ENCODE peak calls at places on chromosome 11, in ten cellular contexts. One of them, this sample, is unnamed.
A peak's percentile ranks its signal among the peaks of the same experiment; 100 is the strongest.

GRCh38 chr11:101775033-101775432 is 139.8 kb upstream of the CEP126 start:
- DNase-seq in adrenal gland: no peak
- DNase-seq in stimulated activated CD4-positive, alpha-beta T cell treated with anti-CD3 and anti-CD28 coated beads, Interleukin-1b, Interleukin-23, amount 100 ng/mL, for 24 hours: no peak
- DNase-seq in skeletal muscle cell: no peak
- DNase-seq in lower lobe of right lung: no peak
- DNase-seq in BJ: no peak
- DNase-seq in Right ventricle myocardium inferior: no peak
- DNase-seq in A549: no peak
- DNase-seq in thoracic aorta: no peak
- DNase-seq in activated T-helper 1 cell treated with Interleukin-2 at 50 U/mL for 16 hours: no peak
- DNase-seq in this sample: no peak

GRCh38 chr11:132158091-132158490 is 787.7 kb downstream of the NTM start:
- DNase-seq in A549: no peak
- DNase-seq in adrenal gland: no peak
- DNase-seq in activated T-helper 1 cell treated with Interleukin-2 at 50 U/mL for 16 hours: no peak
- DNase-seq in Right ventricle myocardium inferior: no peak
- DNase-seq in skeletal muscle cell: no peak
- DNase-seq in thoracic aorta: no peak
- DNase-seq in stimulated activated CD4-positive, alpha-beta T cell treated with anti-CD3 and anti-CD28 coated beads, Interleukin-1b, Interleukin-23, amount 100 ng/mL, for 24 hours: no peak
- DNase-seq in BJ: no peak
- DNase-seq in lower lobe of right lung: no peak
- DNase-seq in this sample: peak; percentile 18

GRCh38 chr11:35615911-35616900 is 2.1 kb upstream of the FJX1 start:
- DNase-seq in activated T-helper 1 cell treated with Interleukin-2 at 50 U/mL for 16 hours: no peak
- DNase-seq in BJ: no peak
- DNase-seq in thoracic aorta: no peak
- DNase-seq in Right ventricle myocardium inferior: no peak
- DNase-seq in adrenal gland: no peak
- DNase-seq in skeletal muscle cell: no peak
- DNase-seq in stimulated activated CD4-positive, alpha-beta T cell treated with anti-CD3 and anti-CD28 coated beads, Interleukin-1b, Interleukin-23, amount 100 ng/mL, for 24 hours: no peak
- DNase-seq in lower lobe of right lung: no peak
- DNase-seq in A549: peak; percentile 52
- DNase-seq in this sample: peak; percentile 50

GRCh38 chr11:6438979-6439571 is 1.7 kb downstream of the HPX start:
- DNase-seq in activated T-helper 1 cell treated with Interleukin-2 at 50 U/mL for 16 hours: no peak
- DNase-seq in BJ: no peak
- DNase-seq in Right ventricle myocardium inferior: no peak
- DNase-seq in lower lobe of right lung: no peak
- DNase-seq in skeletal muscle cell: peak; percentile 9
- DNase-seq in adrenal gland: peak; percentile 78
- DNase-seq in stimulated activated CD4-positive, alpha-beta T cell treated with anti-CD3 and anti-CD28 coated beads, Interleukin-1b, Interleukin-23, amount 100 ng/mL, for 24 hours: no peak
- DNase-seq in thoracic aorta: no peak
- DNase-seq in A549: peak; percentile 65
- DNase-seq in this sample: peak; percentile 73

GRCh38 chr11:124837491-124837856 is 27.8 kb upstream of the ROBO3 start:
- DNase-seq in Right ventricle myocardium inferior: no peak
- DNase-seq in lower lobe of right lung: no peak
- DNase-seq in A549: peak; percentile 30
- DNase-seq in BJ: peak; percentile 31
- DNase-seq in thoracic aorta: no peak
- DNase-seq in skeletal muscle cell: peak; percentile 74
- DNase-seq in adrenal gland: no peak
- DNase-seq in activated T-helper 1 cell treated with Interleukin-2 at 50 U/mL for 16 hours: no peak
- DNase-seq in stimulated activated CD4-positive, alpha-beta T cell treated with anti-CD3 and anti-CD28 coated beads, Interleukin-1b, Interleukin-23, amount 100 ng/mL, for 24 hours: no peak
- DNase-seq in this sample: peak; percentile 77

GRCh38 chr11:2927493-2927800 is 1.8 kb downstream of the PHLDA2 start:
- DNase-seq in stimulated activated CD4-positive, alpha-beta T cell treated with anti-CD3 and anti-CD28 coated beads, Interleukin-1b, Interleukin-23, amount 100 ng/mL, for 24 hours: no peak
- DNase-seq in thoracic aorta: no peak
- DNase-seq in adrenal gland: no peak
- DNase-seq in Right ventricle myocardium inferior: no peak
- DNase-seq in BJ: no peak
- DNase-seq in lower lobe of right lung: no peak
- DNase-seq in activated T-helper 1 cell treated with Interleukin-2 at 50 U/mL for 16 hours: no peak
- DNase-seq in A549: no peak
- DNase-seq in skeletal muscle cell: no peak
- DNase-seq in this sample: no peak

GRCh38 chr11:12792590-12792989 is 118.4 kb downstream of the TEAD1 start:
- DNase-seq in BJ: no peak
- DNase-seq in thoracic aorta: no peak
- DNase-seq in lower lobe of right lung: no peak
- DNase-seq in Right ventricle myocardium inferior: no peak
- DNase-seq in activated T-helper 1 cell treated with Interleukin-2 at 50 U/mL for 16 hours: no peak
- DNase-seq in A549: no peak
- DNase-seq in stimulated activated CD4-positive, alpha-beta T cell treated with anti-CD3 and anti-CD28 coated beads, Interleukin-1b, Interleukin-23, amount 100 ng/mL, for 24 hours: no peak
- DNase-seq in adrenal gland: no peak
- DNase-seq in skeletal muscle cell: no peak
- DNase-seq in this sample: no peak

GRCh38 chr11:38538866-38539651 is 1941.0 kb upstream of the RAG2 start:
- DNase-seq in thoracic aorta: no peak
- DNase-seq in A549: no peak
- DNase-seq in Right ventricle myocardium inferior: no peak
- DNase-seq in skeletal muscle cell: no peak
- DNase-seq in lower lobe of right lung: no peak
- DNase-seq in stimulated activated CD4-positive, alpha-beta T cell treated with anti-CD3 and anti-CD28 coated beads, Interleukin-1b, Interleukin-23, amount 100 ng/mL, for 24 hours: no peak
- DNase-seq in adrenal gland: no peak
- DNase-seq in activated T-helper 1 cell treated with Interleukin-2 at 50 U/mL for 16 hours: no peak
- DNase-seq in BJ: no peak
- DNase-seq in this sample: no peak

GRCh38 chr11:86182976-86183584 is 61.5 kb upstream of the EED start:
- DNase-seq in Right ventricle myocardium inferior: no peak
- DNase-seq in activated T-helper 1 cell treated with Interleukin-2 at 50 U/mL for 16 hours: peak; percentile 20
- DNase-seq in stimulated activated CD4-positive, alpha-beta T cell treated with anti-CD3 and anti-CD28 coated beads, Interleukin-1b, Interleukin-23, amount 100 ng/mL, for 24 hours: peak; percentile 50
- DNase-seq in lower lobe of right lung: peak; percentile 53
- DNase-seq in BJ: no peak
- DNase-seq in thoracic aorta: no peak
- DNase-seq in A549: no peak
- DNase-seq in adrenal gland: no peak
- DNase-seq in skeletal muscle cell: no peak
- DNase-seq in this sample: no peak

GRCh38 chr11:11738370-11738769 is 103.4 kb upstream of the USP47 start:
- DNase-seq in adrenal gland: no peak
- DNase-seq in skeletal muscle cell: no peak
- DNase-seq in activated T-helper 1 cell treated with Interleukin-2 at 50 U/mL for 16 hours: no peak
- DNase-seq in BJ: no peak
- DNase-seq in A549: no peak
- DNase-seq in thoracic aorta: no peak
- DNase-seq in stimulated activated CD4-positive, alpha-beta T cell treated with anti-CD3 and anti-CD28 coated beads, Interleukin-1b, Interleukin-23, amount 100 ng/mL, for 24 hours: no peak
- DNase-seq in Right ventricle myocardium inferior: no peak
- DNase-seq in lower lobe of right lung: no peak
- DNase-seq in this sample: no peak

GRCh38 chr11:69892237-69892985 is 73.2 kb upstream of the FGF3 start:
- DNase-seq in A549: no peak
- DNase-seq in activated T-helper 1 cell treated with Interleukin-2 at 50 U/mL for 16 hours: no peak
- DNase-seq in Right ventricle myocardium inferior: no peak
- DNase-seq in skeletal muscle cell: no peak
- DNase-seq in thoracic aorta: no peak
- DNase-seq in lower lobe of right lung: no peak
- DNase-seq in stimulated activated CD4-positive, alpha-beta T cell treated with anti-CD3 and anti-CD28 coated beads, Interleukin-1b, Interleukin-23, amount 100 ng/mL, for 24 hours: no peak
- DNase-seq in BJ: no peak
- DNase-seq in adrenal gland: no peak
- DNase-seq in this sample: no peak

GRCh38 chr11:26688701-26689100 is 33.2 kb downstream of the SLC5A12 start:
- DNase-seq in A549: no peak
- DNase-seq in skeletal muscle cell: no peak
- DNase-seq in lower lobe of right lung: no peak
- DNase-seq in stimulated activated CD4-positive, alpha-beta T cell treated with anti-CD3 and anti-CD28 coated beads, Interleukin-1b, Interleukin-23, amount 100 ng/mL, for 24 hours: no peak
- DNase-seq in adrenal gland: no peak
- DNase-seq in thoracic aorta: no peak
- DNase-seq in activated T-helper 1 cell treated with Interleukin-2 at 50 U/mL for 16 hours: no peak
- DNase-seq in Right ventricle myocardium inferior: no peak
- DNase-seq in BJ: no peak
- DNase-seq in this sample: no peak

GRCh38 chr11:121437018-121437685 is 15.0 kb upstream of the SORL1 start:
- DNase-seq in lower lobe of right lung: no peak
- DNase-seq in BJ: no peak
- DNase-seq in stimulated activated CD4-positive, alpha-beta T cell treated with anti-CD3 and anti-CD28 coated beads, Interleukin-1b, Interleukin-23, amount 100 ng/mL, for 24 hours: no peak
- DNase-seq in Right ventricle myocardium inferior: no peak
- DNase-seq in skeletal muscle cell: peak; percentile 19
- DNase-seq in activated T-helper 1 cell treated with Interleukin-2 at 50 U/mL for 16 hours: no peak
- DNase-seq in adrenal gland: no peak
- DNase-seq in A549: no peak
- DNase-seq in thoracic aorta: no peak
- DNase-seq in this sample: no peak

GRCh38 chr11:86809561-86809960 is 9.2 kb downstream of the PRSS23 start:
- DNase-seq in activated T-helper 1 cell treated with Interleukin-2 at 50 U/mL for 16 hours: no peak
- DNase-seq in adrenal gland: no peak
- DNase-seq in skeletal muscle cell: no peak
- DNase-seq in lower lobe of right lung: no peak
- DNase-seq in stimulated activated CD4-positive, alpha-beta T cell treated with anti-CD3 and anti-CD28 coated beads, Interleukin-1b, Interleukin-23, amount 100 ng/mL, for 24 hours: no peak
- DNase-seq in Right ventricle myocardium inferior: no peak
- DNase-seq in thoracic aorta: no peak
- DNase-seq in A549: no peak
- DNase-seq in BJ: no peak
- DNase-seq in this sample: no peak

GRCh38 chr11:114340311-114341131 is 44.3 kb downstream of the NNMT start:
- DNase-seq in BJ: no peak
- DNase-seq in A549: peak; percentile 16
- DNase-seq in stimulated activated CD4-positive, alpha-beta T cell treated with anti-CD3 and anti-CD28 coated beads, Interleukin-1b, Interleukin-23, amount 100 ng/mL, for 24 hours: no peak
- DNase-seq in activated T-helper 1 cell treated with Interleukin-2 at 50 U/mL for 16 hours: no peak
- DNase-seq in adrenal gland: peak; percentile 71
- DNase-seq in thoracic aorta: no peak
- DNase-seq in lower lobe of right lung: peak; percentile 56
- DNase-seq in Right ventricle myocardium inferior: no peak
- DNase-seq in skeletal muscle cell: peak; percentile 47
- DNase-seq in this sample: peak; percentile 74

GRCh38 chr11:17504330-17505107 is 27.9 kb upstream of the ABCC8 start:
- DNase-seq in activated T-helper 1 cell treated with Interleukin-2 at 50 U/mL for 16 hours: peak; percentile 49
- DNase-seq in adrenal gland: peak; percentile 95
- DNase-seq in lower lobe of right lung: peak; percentile 87
- DNase-seq in Right ventricle myocardium inferior: peak; percentile 88
- DNase-seq in stimulated activated CD4-positive, alpha-beta T cell treated with anti-CD3 and anti-CD28 coated beads, Interleukin-1b, Interleukin-23, amount 100 ng/mL, for 24 hours: peak; percentile 68
- DNase-seq in skeletal muscle cell: no peak
- DNase-seq in thoracic aorta: peak; percentile 38
- DNase-seq in BJ: no peak
- DNase-seq in A549: peak; percentile 83
- DNase-seq in this sample: peak; percentile 93

GRCh38 chr11:12692238-12693074 is 18.2 kb downstream of the TEAD1 start:
- DNase-seq in thoracic aorta: peak; percentile 38
- DNase-seq in activated T-helper 1 cell treated with Interleukin-2 at 50 U/mL for 16 hours: no peak
- DNase-seq in Right ventricle myocardium inferior: peak; percentile 91
- DNase-seq in lower lobe of right lung: peak; percentile 77
- DNase-seq in stimulated activated CD4-positive, alpha-beta T cell treated with anti-CD3 and anti-CD28 coated beads, Interleukin-1b, Interleukin-23, amount 100 ng/mL, for 24 hours: no peak
- DNase-seq in skeletal muscle cell: peak; percentile 97
- DNase-seq in BJ: peak; percentile 46
- DNase-seq in A549: peak; percentile 75
- DNase-seq in adrenal gland: peak; percentile 97
- DNase-seq in this sample: peak; percentile 75

GRCh38 chr11:36186340-36186739 is 102.9 kb downstream of the COMMD9 start:
- DNase-seq in BJ: peak; percentile 25
- DNase-seq in stimulated activated CD4-positive, alpha-beta T cell treated with anti-CD3 and anti-CD28 coated beads, Interleukin-1b, Interleukin-23, amount 100 ng/mL, for 24 hours: no peak
- DNase-seq in Right ventricle myocardium inferior: no peak
- DNase-seq in skeletal muscle cell: peak; percentile 92
- DNase-seq in A549: no peak
- DNase-seq in adrenal gland: no peak
- DNase-seq in activated T-helper 1 cell treated with Interleukin-2 at 50 U/mL for 16 hours: no peak
- DNase-seq in lower lobe of right lung: no peak
- DNase-seq in thoracic aorta: no peak
- DNase-seq in this sample: peak; percentile 34

GRCh38 chr11:76773921-76774361 is 9.2 kb upstream of the TSKU start:
- DNase-seq in activated T-helper 1 cell treated with Interleukin-2 at 50 U/mL for 16 hours: no peak
- DNase-seq in thoracic aorta: no peak
- DNase-seq in adrenal gland: no peak
- DNase-seq in stimulated activated CD4-positive, alpha-beta T cell treated with anti-CD3 and anti-CD28 coated beads, Interleukin-1b, Interleukin-23, amount 100 ng/mL, for 24 hours: no peak
- DNase-seq in lower lobe of right lung: no peak
- DNase-seq in A549: no peak
- DNase-seq in skeletal muscle cell: no peak
- DNase-seq in Right ventricle myocardium inferior: no peak
- DNase-seq in BJ: no peak
- DNase-seq in this sample: no peak

GRCh38 chr11:112583246-112583893 is 322.7 kb upstream of the PLET1 start:
- DNase-seq in stimulated activated CD4-positive, alpha-beta T cell treated with anti-CD3 and anti-CD28 coated beads, Interleukin-1b, Interleukin-23, amount 100 ng/mL, for 24 hours: no peak
- DNase-seq in BJ: no peak
- DNase-seq in adrenal gland: no peak
- DNase-seq in lower lobe of right lung: no peak
- DNase-seq in thoracic aorta: no peak
- DNase-seq in A549: no peak
- DNase-seq in Right ventricle myocardium inferior: no peak
- DNase-seq in activated T-helper 1 cell treated with Interleukin-2 at 50 U/mL for 16 hours: no peak
- DNase-seq in skeletal muscle cell: no peak
- DNase-seq in this sample: no peak

GRCh38 chr11:31150011-31150410 is 219.5 kb downstream of the DCDC1 start:
- DNase-seq in adrenal gland: no peak
- DNase-seq in A549: no peak
- DNase-seq in thoracic aorta: no peak
- DNase-seq in activated T-helper 1 cell treated with Interleukin-2 at 50 U/mL for 16 hours: no peak
- DNase-seq in lower lobe of right lung: no peak
- DNase-seq in skeletal muscle cell: no peak
- DNase-seq in Right ventricle myocardium inferior: no peak
- DNase-seq in BJ: no peak
- DNase-seq in stimulated activated CD4-positive, alpha-beta T cell treated with anti-CD3 and anti-CD28 coated beads, Interleukin-1b, Interleukin-23, amount 100 ng/mL, for 24 hours: no peak
- DNase-seq in this sample: no peak

GRCh38 chr11:43644626-43645299 is 35.8 kb upstream of the HSD17B12 start:
- DNase-seq in activated T-helper 1 cell treated with Interleukin-2 at 50 U/mL for 16 hours: no peak
- DNase-seq in Right ventricle myocardium inferior: no peak
- DNase-seq in stimulated activated CD4-positive, alpha-beta T cell treated with anti-CD3 and anti-CD28 coated beads, Interleukin-1b, Interleukin-23, amount 100 ng/mL, for 24 hours: no peak
- DNase-seq in lower lobe of right lung: no peak
- DNase-seq in A549: no peak
- DNase-seq in BJ: no peak
- DNase-seq in thoracic aorta: no peak
- DNase-seq in adrenal gland: no peak
- DNase-seq in skeletal muscle cell: no peak
- DNase-seq in this sample: peak; percentile 19

GRCh38 chr11:14971865-14972580 is at the start of gene CALCA:
- DNase-seq in stimulated activated CD4-positive, alpha-beta T cell treated with anti-CD3 and anti-CD28 coated beads, Interleukin-1b, Interleukin-23, amount 100 ng/mL, for 24 hours: no peak
- DNase-seq in lower lobe of right lung: no peak
- DNase-seq in thoracic aorta: no peak
- DNase-seq in A549: no peak
- DNase-seq in skeletal muscle cell: no peak
- DNase-seq in adrenal gland: no peak
- DNase-seq in BJ: no peak
- DNase-seq in activated T-helper 1 cell treated with Interleukin-2 at 50 U/mL for 16 hours: no peak
- DNase-seq in Right ventricle myocardium inferior: no peak
- DNase-seq in this sample: no peak

GRCh38 chr11:47179655-47179991 is 2.9 kb upstream of the ARFGAP2 start:
- DNase-seq in thoracic aorta: no peak
- DNase-seq in A549: peak; percentile 78
- DNase-seq in skeletal muscle cell: no peak
- DNase-seq in adrenal gland: no peak
- DNase-seq in Right ventricle myocardium inferior: no peak
- DNase-seq in activated T-helper 1 cell treated with Interleukin-2 at 50 U/mL for 16 hours: no peak
- DNase-seq in lower lobe of right lung: no peak
- DNase-seq in BJ: no peak
- DNase-seq in stimulated activated CD4-positive, alpha-beta T cell treated with anti-CD3 and anti-CD28 coated beads, Interleukin-1b, Interleukin-23, amount 100 ng/mL, for 24 hours: no peak
- DNase-seq in this sample: peak; percentile 72

GRCh38 chr11:18461909-18462308 is 6.3 kb downstream of the LDHAL6A start:
- DNase-seq in thoracic aorta: no peak
- DNase-seq in activated T-helper 1 cell treated with Interleukin-2 at 50 U/mL for 16 hours: no peak
- DNase-seq in Right ventricle myocardium inferior: no peak
- DNase-seq in skeletal muscle cell: no peak
- DNase-seq in A549: no peak
- DNase-seq in adrenal gland: no peak
- DNase-seq in BJ: no peak
- DNase-seq in stimulated activated CD4-positive, alpha-beta T cell treated with anti-CD3 and anti-CD28 coated beads, Interleukin-1b, Interleukin-23, amount 100 ng/mL, for 24 hours: no peak
- DNase-seq in lower lobe of right lung: no peak
- DNase-seq in this sample: no peak

GRCh38 chr11:43983221-43983795 is 40.9 kb downstream of the C11orf96 start:
- DNase-seq in activated T-helper 1 cell treated with Interleukin-2 at 50 U/mL for 16 hours: no peak
- DNase-seq in adrenal gland: peak; percentile 35
- DNase-seq in lower lobe of right lung: no peak
- DNase-seq in skeletal muscle cell: no peak
- DNase-seq in stimulated activated CD4-positive, alpha-beta T cell treated with anti-CD3 and anti-CD28 coated beads, Interleukin-1b, Interleukin-23, amount 100 ng/mL, for 24 hours: no peak
- DNase-seq in A549: peak; percentile 28
- DNase-seq in thoracic aorta: no peak
- DNase-seq in BJ: no peak
- DNase-seq in Right ventricle myocardium inferior: no peak
- DNase-seq in this sample: no peak

GRCh38 chr11:123145661-123146060 is 49.4 kb downstream of the CLMP start:
- DNase-seq in Right ventricle myocardium inferior: no peak
- DNase-seq in A549: no peak
- DNase-seq in lower lobe of right lung: no peak
- DNase-seq in adrenal gland: peak; percentile 71
- DNase-seq in stimulated activated CD4-positive, alpha-beta T cell treated with anti-CD3 and anti-CD28 coated beads, Interleukin-1b, Interleukin-23, amount 100 ng/mL, for 24 hours: no peak
- DNase-seq in activated T-helper 1 cell treated with Interleukin-2 at 50 U/mL for 16 hours: no peak
- DNase-seq in BJ: no peak
- DNase-seq in skeletal muscle cell: no peak
- DNase-seq in thoracic aorta: no peak
- DNase-seq in this sample: no peak

GRCh38 chr11:73325036-73325981 is 17.2 kb downstream of the ARHGEF17 start:
- DNase-seq in stimulated activated CD4-positive, alpha-beta T cell treated with anti-CD3 and anti-CD28 coated beads, Interleukin-1b, Interleukin-23, amount 100 ng/mL, for 24 hours: no peak
- DNase-seq in adrenal gland: no peak
- DNase-seq in skeletal muscle cell: no peak
- DNase-seq in Right ventricle myocardium inferior: peak; percentile 58
- DNase-seq in BJ: no peak
- DNase-seq in thoracic aorta: no peak
- DNase-seq in lower lobe of right lung: no peak
- DNase-seq in A549: no peak
- DNase-seq in activated T-helper 1 cell treated with Interleukin-2 at 50 U/mL for 16 hours: no peak
- DNase-seq in this sample: no peak